ENCODE peak calls at places on chromosomes 2 and 18, in seven cellular contexts. X is uterus, J is foreskin fibroblast, Y is fibroblast of the aortic adventitia, O is cardiac muscle cell, R is OCI-LY7, N is psoas muscle. B is an unnamed sample.

GRCh38 chr2:85890522-85891176 is 1.9 kb upstream of the ST3GAL5 start:
- DNase-seq in X (no peak), J (no peak), N (no peak), R (no peak), O (no peak), Y (no peak), B (no peak)

GRCh38 chr2:226796840-226797288 is 2.8 kb downstream of the IRS1 start:
- DNase-seq in R (peak), Y (no peak), O (no peak), N (peak), X (peak), J (peak), B (peak)

GRCh38 chr2:233210843-233211600 is 40.5 kb upstream of the ATG16L1 start:
- DNase-seq in X (peak), R (no peak), J (peak), N (peak), O (peak), Y (peak), B (peak)

GRCh38 chr18:76451475-76452331 is 43.3 kb downstream of the ZNF516 start:
- DNase-seq in Y (no peak), O (no peak), R (no peak), J (no peak), N (no peak), X (no peak), B (no peak)

GRCh38 chr2:20103514-20103913 is 52.1 kb upstream of the LAPTM4A start:
- DNase-seq in R (no peak), N (no peak), X (no peak), J (peak), Y (no peak), O (peak), B (peak)

GRCh38 chr2:170485254-170485653 is 229.9 kb upstream of the SP5 start:
- DNase-seq in N (no peak), Y (no peak), X (no peak), R (no peak), J (no peak), O (no peak), B (no peak)

GRCh38 chr2:20631617-20632307 is 19.1 kb downstream of the HS1BP3 start:
- DNase-seq in J (no peak), Y (no peak), N (peak), X (no peak), O (no peak), R (no peak), B (no peak)

GRCh38 chr2:53744395-53745065 is 23.1 kb upstream of the CHAC2 start:
- DNase-seq in R (no peak), Y (no peak), N (no peak), X (no peak), O (no peak), J (no peak), B (no peak)

GRCh38 chr2:11187083-11187619 is 31.9 kb downstream of the SLC66A3 start:
- DNase-seq in X (no peak), J (peak), O (peak), Y (peak), R (no peak), N (no peak), B (peak)

GRCh38 chr2:96842600-96842999 is 1.2 kb downstream of the ANKRD23 start:
- DNase-seq in Y (no peak), N (peak), X (no peak), R (no peak), J (no peak), O (no peak), B (no peak)

GRCh38 chr2:170073288-170073687 is 104.7 kb upstream of the MYO3B start:
- DNase-seq in J (peak), Y (peak), R (no peak), X (peak), O (peak), N (no peak), B (peak)

GRCh38 chr18:37403100-37403781 is 162.4 kb downstream of the CELF4 start:
- DNase-seq in X (no peak), Y (peak), R (no peak), J (peak), O (peak), N (peak), B (peak)

GRCh38 chr2:205386109-205386508 is 296.2 kb upstream of the NRP2 start:
- DNase-seq in N (no peak), R (no peak), X (no peak), J (peak), Y (peak), O (peak), B (no peak)

GRCh38 chr2:70870790-70871189 is 35.2 kb upstream of the CD207 start:
- DNase-seq in R (no peak), Y (no peak), O (no peak), N (no peak), X (no peak), J (no peak), B (no peak)

GRCh38 chr2:56014075-56014730 is 90.6 kb upstream of the EFEMP1 start:
- DNase-seq in O (peak), X (no peak), J (no peak), Y (no peak), N (no peak), R (no peak), B (no peak)

GRCh38 chr2:8515390-8515761 is 166.5 kb upstream of the ID2 start:
- DNase-seq in Y (no peak), R (peak), O (no peak), J (no peak), X (peak), N (no peak), B (no peak)

GRCh38 chr18:55337153-55337552 is 250.8 kb downstream of the TCF4 start:
- DNase-seq in R (no peak), Y (no peak), N (no peak), J (no peak), O (no peak), X (no peak), B (no peak)

GRCh38 chr18:55339990-55340389 is 248.0 kb downstream of the TCF4 start:
- DNase-seq in O (no peak), Y (no peak), J (no peak), R (no peak), N (no peak), X (no peak), B (no peak)

GRCh38 chr18:55340998-55341397 is 247.0 kb downstream of the TCF4 start:
- DNase-seq in J (no peak), R (no peak), X (no peak), Y (no peak), N (no peak), O (no peak), B (no peak)

GRCh38 chr18:55337908-55338521 is 250.0 kb downstream of the TCF4 start:
- DNase-seq in X (peak), Y (no peak), R (no peak), O (no peak), J (no peak), N (peak), B (no peak)

DNA sequence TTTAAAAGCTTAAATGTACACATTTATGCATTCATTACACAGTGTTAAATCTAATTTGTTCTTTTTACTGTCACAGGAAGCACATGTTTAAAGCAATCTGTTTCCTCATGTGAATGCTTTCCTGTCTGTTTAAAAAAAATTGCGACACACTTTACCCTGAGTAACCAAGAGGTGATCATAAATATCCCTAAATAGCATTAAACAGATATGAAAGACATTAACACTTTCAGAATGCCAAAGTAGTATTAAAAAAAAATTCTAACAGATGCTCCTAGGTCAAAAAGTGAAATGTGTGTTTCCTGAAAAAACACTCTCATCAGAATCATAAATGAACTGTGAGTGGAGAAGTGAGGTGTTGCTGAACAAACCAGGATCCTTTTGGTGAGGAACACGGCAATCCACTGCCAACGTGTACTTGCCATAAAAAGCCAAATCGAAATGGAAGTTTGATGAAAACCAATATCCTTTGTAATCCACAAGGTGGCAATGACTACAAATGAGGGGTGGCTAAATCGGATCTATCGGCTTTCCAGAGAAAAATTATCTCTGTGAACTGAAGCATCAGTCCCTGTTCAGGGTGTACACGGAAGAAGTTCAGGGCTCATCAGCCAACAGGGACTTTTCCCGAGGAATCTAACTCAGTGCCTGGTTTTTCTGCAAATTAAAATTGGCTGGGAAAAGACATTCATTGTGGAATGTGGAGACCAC is 248.9 kb downstream of the TCF4 start:
- DNase-seq in X (no peak), R (no peak), J (peak), Y (peak), O (peak), N (no peak), B (no peak)
- TF ChIP-seq CTCF in X (no peak), R (no peak), J (peak), Y (peak), O (no peak), N (no peak), B (peak)

GRCh38 chr2:186991766-186992417 is 142.9 kb upstream of the ZSWIM2 start:
- DNase-seq in R (no peak), X (no peak), N (no peak), J (peak), Y (peak), O (no peak), B (no peak)
- TF ChIP-seq CTCF in R (no peak), X (no peak), N (no peak), J (no peak), Y (no peak), O (no peak), B (peak)

GRCh38 chr2:165273176-165273575 is 34.0 kb downstream of the SCN2A start:
- DNase-seq in X (no peak), Y (no peak), N (no peak), O (no peak), J (no peak), R (no peak), B (no peak)

GRCh38 chr2:165277860-165278656 is 38.8 kb downstream of the SCN2A start:
- DNase-seq in R (no peak), N (no peak), X (no peak), Y (no peak), O (no peak), J (no peak), B (no peak)

GRCh38 chr2:165275932-165276331 is 36.7 kb downstream of the SCN2A start:
- DNase-seq in Y (no peak), N (no peak), R (no peak), X (no peak), O (no peak), J (no peak), B (no peak)

GRCh38 chr2:165277295-165277694 is 38.1 kb downstream of the SCN2A start:
- DNase-seq in J (peak), O (no peak), X (no peak), Y (peak), N (no peak), R (no peak), B (no peak)

DNA sequence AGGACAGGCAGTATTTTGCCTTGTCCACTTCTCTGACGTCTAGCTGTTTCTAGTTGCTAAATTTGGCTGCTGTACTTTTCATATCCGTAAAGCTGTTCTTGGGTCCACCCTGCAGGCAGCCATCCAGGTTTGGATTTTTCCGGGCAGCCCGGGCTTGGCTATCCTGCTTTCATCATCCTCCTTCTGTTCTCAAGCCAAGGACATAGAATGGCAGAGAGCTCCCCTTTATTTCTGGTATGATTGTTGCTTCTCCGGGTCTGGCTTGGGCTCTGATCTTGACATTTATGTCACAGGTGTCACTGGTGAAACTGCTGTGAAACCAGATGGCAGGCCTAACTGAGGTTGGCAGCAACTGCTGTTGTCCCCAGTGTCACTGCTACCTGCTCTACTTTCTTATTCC is 35.5 kb downstream of the SCN2A start:
- DNase-seq in O (peak), Y (peak), N (peak), J (peak), R (no peak), X (peak), B (no peak)
- TF ChIP-seq CTCF in O (no peak), Y (no peak), N (no peak), J (no peak), R (no peak), X (no peak), B (no peak)

DNA sequence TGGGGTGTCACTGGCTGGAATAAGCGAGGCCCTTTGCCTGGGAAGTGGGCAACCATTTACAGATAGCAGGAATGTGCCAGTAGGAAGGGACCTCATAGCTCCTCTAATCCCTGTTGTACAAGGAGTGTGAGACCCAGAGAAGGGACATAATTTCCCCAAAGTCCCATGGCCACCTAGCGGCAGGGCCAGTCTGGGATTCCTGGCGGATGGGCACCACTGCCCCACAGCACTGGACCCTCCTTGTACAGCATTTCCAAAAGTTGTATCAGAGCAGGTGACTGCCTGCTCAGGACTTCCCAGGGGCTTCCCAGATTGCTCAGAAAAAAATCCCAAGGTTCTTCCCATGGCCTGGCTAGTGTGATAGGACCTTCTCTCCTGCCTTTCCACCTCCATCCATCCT is 185.8 kb downstream of the GLI2 start:
- DNase-seq in J (no peak), X (no peak), R (no peak), Y (no peak), O (no peak), N (no peak), B (no peak)
- TF ChIP-seq CTCF in J (no peak), X (no peak), R (no peak), Y (no peak), O (no peak), N (no peak), B (no peak)

GRCh38 chr2:28620371-28620793 is 124.5 kb downstream of the PLB1 start:
- DNase-seq in J (no peak), X (no peak), O (no peak), N (peak), R (no peak), Y (no peak), B (no peak)

GRCh38 chr2:28620801-28621171 is 124.9 kb downstream of the PLB1 start:
- DNase-seq in R (no peak), Y (no peak), O (no peak), X (no peak), J (no peak), N (peak), B (no peak)

GRCh38 chr2:28622101-28622499 is 126.2 kb downstream of the PLB1 start:
- DNase-seq in N (no peak), X (no peak), R (no peak), J (no peak), Y (no peak), O (peak), B (no peak)

GRCh38 chr2:28619213-28620196 is 123.6 kb downstream of the PLB1 start:
- DNase-seq in R (no peak), O (no peak), X (no peak), N (peak), J (no peak), Y (no peak), B (no peak)

GRCh38 chr2:28621172-28622100 is 125.6 kb downstream of the PLB1 start:
- DNase-seq in O (peak), X (peak), N (peak), Y (peak), R (no peak), J (peak), B (peak)
- TF ChIP-seq CTCF in O (peak), X (no peak), N (no peak), Y (peak), R (no peak), J (peak), B (peak)

GRCh38 chr18:80034068-80034851 is at the start of gene RBFA:
- DNase-seq in N (peak), J (peak), O (peak), Y (peak), X (peak), R (peak), B (peak)
- TF ChIP-seq CTCF in N (peak), J (peak), O (peak), Y (no peak), X (peak), R (peak), B (peak)

DNA sequence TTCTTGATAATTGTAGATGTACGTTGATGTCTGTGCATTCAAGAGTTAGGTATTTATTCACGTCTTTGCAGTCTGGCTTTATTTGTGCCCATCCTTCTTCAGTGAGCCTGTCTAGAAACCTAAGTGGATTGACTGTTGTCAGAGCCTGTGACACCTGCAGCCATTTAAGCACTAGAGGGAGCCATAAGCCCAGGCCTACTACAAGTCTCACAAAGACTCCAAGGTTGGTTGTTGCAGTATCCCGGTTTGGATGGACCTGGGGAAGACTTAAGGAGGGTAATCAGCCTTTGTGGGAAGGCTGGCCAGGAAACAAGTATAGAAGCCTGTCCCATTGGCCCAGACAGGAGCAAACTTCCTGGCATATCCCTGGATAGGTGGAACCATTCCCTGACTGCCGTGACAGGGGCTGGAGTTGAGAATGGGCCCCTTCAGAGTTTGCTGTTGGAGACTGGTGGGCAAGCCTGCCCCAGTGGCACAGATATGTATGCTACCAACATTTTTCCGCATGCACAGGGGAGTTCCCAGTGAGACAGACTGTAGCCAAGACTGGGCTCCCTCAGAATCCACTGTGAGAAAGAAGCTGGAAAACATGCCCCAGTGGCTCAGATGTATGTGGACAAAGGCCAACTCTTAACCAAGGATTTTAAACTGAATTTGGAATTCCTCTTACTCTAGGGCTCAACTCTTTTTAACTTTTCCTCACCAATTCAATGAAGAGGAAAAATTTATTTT is 9.3 kb upstream of the LRRC30 start:
- DNase-seq in X (no peak), Y (peak), J (peak), R (peak), O (peak), N (peak), B (peak)
- TF ChIP-seq CTCF in X (no peak), Y (peak), J (peak), R (peak), O (peak), N (peak), B (peak)

DNA sequence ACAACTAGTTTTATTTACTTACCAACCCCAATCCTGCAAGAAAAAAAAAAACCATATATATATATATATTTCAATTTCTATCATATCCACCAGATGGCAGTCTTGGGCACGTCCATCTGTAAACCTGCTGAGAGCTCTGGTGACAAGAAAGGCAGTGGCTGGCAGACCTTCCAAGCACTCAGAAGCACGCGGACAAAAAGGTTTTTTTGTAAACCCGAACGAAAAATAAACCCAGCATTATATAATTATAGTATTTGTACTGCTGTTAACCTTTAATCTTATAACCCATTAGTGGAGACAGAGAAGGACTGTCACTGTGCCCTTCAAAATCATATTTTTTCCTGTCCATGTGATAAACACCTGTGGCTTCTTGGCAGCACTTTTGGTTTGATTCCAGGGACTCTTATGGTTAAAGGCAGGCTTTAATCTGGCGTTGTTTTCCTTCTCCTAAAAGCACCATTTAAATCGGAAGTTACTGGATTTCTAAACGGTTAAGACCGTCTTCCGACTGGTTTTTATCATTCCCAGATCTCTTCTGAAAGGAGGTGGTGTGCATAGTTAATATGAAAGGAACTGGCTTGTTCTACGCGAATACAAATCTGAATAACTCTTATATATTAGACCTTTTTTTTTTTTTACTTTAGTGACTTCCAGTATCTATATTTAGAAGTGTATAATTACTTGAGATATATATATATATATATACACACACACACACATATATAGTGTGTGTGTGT is 31.0 kb upstream of the SLC3A1 start:
- DNase-seq in R (peak), N (peak), X (peak), O (peak), Y (peak), J (peak), B (peak)
- TF ChIP-seq CTCF in R (peak), N (peak), X (peak), O (peak), Y (peak), J (peak), B (peak)

GRCh38 chr2:16508061-16508851 is 157.4 kb downstream of the CYRIA start:
- DNase-seq in Y (no peak), X (no peak), N (peak), J (no peak), R (no peak), O (peak), B (no peak)
- TF ChIP-seq CTCF in Y (no peak), X (peak), N (peak), J (no peak), R (no peak), O (peak), B (no peak)